ENCODE peak calls at places on chromosomes 6 and 20, in eight cellular contexts. V is tibial nerve, X is PC-9, T is IMR-90, D is Panc1, R is ascending aorta, J is uterus, S is left lung. E is an unnamed sample. For H3K27me3, the result is how much of the 10 kb centered on the place peaks cover.

GRCh38 chr20:50034567-50035170 is 51.9 kb downstream of the SNAI1 start:
- DNase-seq in X (peak), R (peak), V (no peak), T (peak), D (no peak), S (no peak), J (no peak), E (peak)

GRCh38 chr20:59574308-59574707 is 30.0 kb upstream of the PHACTR3 start:
- DNase-seq in T (no peak), J (no peak), D (no peak), V (no peak), R (peak), S (no peak), X (no peak), E (no peak)

GRCh38 chr20:53202781-53203180 is 230.6 kb downstream of the TSHZ2 start:
- DNase-seq in D (no peak), T (no peak), J (no peak), R (no peak), V (no peak), S (no peak), X (no peak), E (peak)

GRCh38 chr6:131937703-131938631 is 13.2 kb downstream of the CCN2 start:
- DNase-seq in J (peak), V (no peak), T (peak), D (no peak), S (no peak), X (no peak), R (no peak), E (no peak)

GRCh38 chr6:108598316-108598863 is 37.7 kb downstream of the FOXO3 start:
- DNase-seq in D (no peak), V (no peak), S (no peak), J (no peak), T (peak), X (no peak), R (no peak), E (peak)

GRCh38 chr20:63519765-63520593 is 586 bp upstream of the PPDPF start:
- DNase-seq in X (peak), T (peak), S (peak), R (peak), V (no peak), D (no peak), J (peak), E (no peak)

GRCh38 chr6:53734473-53735299 is 60.1 kb upstream of the LRRC1 start:
- DNase-seq in T (peak), X (peak), J (no peak), S (peak), D (peak), R (no peak), V (no peak), E (peak)

GRCh38 chr6:17542243-17542642 is 57.9 kb upstream of the FAM8A1 start:
- DNase-seq in R (no peak), V (no peak), J (no peak), D (no peak), S (no peak), T (no peak), X (no peak), E (no peak)

GRCh38 chr20:61749406-61750075 is 316.1 kb downstream of the TAF4 start:
- DNase-seq in R (no peak), J (no peak), S (no peak), D (no peak), X (no peak), V (no peak), T (no peak), E (no peak)

GRCh38 chr20:1427457-1428054 is 34.7 kb upstream of the FKBP1A start:
- DNase-seq in J (no peak), T (peak), S (no peak), V (no peak), R (no peak), D (no peak), X (peak), E (no peak)

GRCh38 chr20:50569864-50570836 is 60.0 kb downstream of the PTPN1 start:
- DNase-seq in S (no peak), T (peak), J (no peak), V (no peak), D (no peak), X (peak), R (peak), E (no peak)

GRCh38 chr6:134903448-134903847 is 46.5 kb downstream of the ALDH8A1 start:
- DNase-seq in T (no peak), R (no peak), D (no peak), S (no peak), J (no peak), V (no peak), X (no peak), E (no peak)

GRCh38 chr6:85537055-85537494 is 56.6 kb downstream of the SNX14 start:
- DNase-seq in J (no peak), V (no peak), X (no peak), S (no peak), D (no peak), R (no peak), T (peak), E (peak)

GRCh38 chr6:164690241-164690640 is 619.2 kb downstream of the C6orf118 start:
- DNase-seq in R (no peak), D (no peak), J (no peak), V (no peak), T (no peak), X (no peak), S (no peak), E (no peak)

GRCh38 chr6:20455175-20456075 is 53.7 kb downstream of the E2F3 start:
- DNase-seq in S (no peak), X (no peak), R (no peak), V (no peak), D (no peak), T (peak), J (no peak), E (peak)

GRCh38 chr6:114284281-114284680 is 58.5 kb downstream of the HS3ST5 start:
- DNase-seq in V (no peak), R (no peak), T (no peak), S (no peak), X (no peak), J (no peak), D (no peak), E (no peak)

GRCh38 chr6:116362287-116362686 is 8.5 kb upstream of the DSE start:
- DNase-seq in T (no peak), S (no peak), R (no peak), V (no peak), J (no peak), D (no peak), X (no peak), E (no peak)

GRCh38 chr20:31718952-31719643 is 3.6 kb downstream of the BCL2L1 start:
- DNase-seq in S (peak), V (no peak), T (no peak), X (peak), D (no peak), J (no peak), R (no peak), E (peak)

GRCh38 chr6:168388641-168389633 is 52.0 kb upstream of the SMOC2 start:
- DNase-seq in V (no peak), T (no peak), R (no peak), D (no peak), J (no peak), X (no peak), S (no peak), E (no peak)

GRCh38 chr6:96065211-96065610 is 49.4 kb downstream of the FUT9 start:
- DNase-seq in S (no peak), J (no peak), R (no peak), T (no peak), D (no peak), X (no peak), V (no peak), E (no peak)

DNA sequence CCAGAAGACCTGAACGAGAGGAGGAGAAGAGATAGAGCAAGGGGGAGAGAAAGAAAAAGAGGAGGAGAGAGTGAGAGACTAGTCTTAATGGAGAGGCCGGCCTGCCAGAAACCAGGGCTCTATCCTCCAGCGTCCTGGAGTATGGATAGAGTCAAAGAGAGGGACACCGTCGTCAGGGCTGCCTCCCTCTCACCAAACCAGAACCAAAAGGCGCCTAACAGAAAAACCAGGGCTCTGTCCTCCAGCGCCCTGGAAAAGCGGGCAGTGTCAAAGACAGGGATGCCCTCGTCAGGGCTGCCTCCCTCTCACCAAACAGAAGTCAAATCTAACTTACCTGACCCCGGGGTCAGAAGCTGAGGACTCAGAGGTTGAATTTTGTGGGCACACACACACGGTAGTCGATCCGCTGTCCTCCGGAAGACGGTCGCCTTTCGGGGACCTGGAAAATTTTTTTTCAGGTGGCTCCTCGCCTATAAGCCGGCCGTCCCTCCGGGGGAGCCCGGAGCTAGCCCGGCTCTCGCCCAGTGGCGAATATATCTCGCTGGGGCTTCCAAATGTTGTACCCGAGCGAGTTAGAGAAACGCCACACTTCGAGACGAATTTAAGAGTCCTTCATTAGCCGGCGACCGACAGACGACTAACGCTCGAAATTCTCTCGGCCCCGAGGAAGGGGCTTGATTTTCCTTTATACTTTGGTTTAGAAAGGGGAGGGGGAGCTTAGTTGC is 148.2 kb downstream of the TRIM27 start:
- DNase-seq in R (no peak), S (no peak), V (no peak), D (no peak), T (no peak), X (no peak), J (no peak), E (no peak)
- H3K27me3 ChIP-seq in R (under half), S (half or more), V (under half), D (under half), T (half or more), X (under half), J (half or more), E (half or more)

GRCh38 chr6:13368079-13368478 is 39.7 kb upstream of the TBC1D7 start:
- DNase-seq in D (no peak), S (no peak), J (no peak), R (no peak), V (no peak), X (no peak), T (no peak), E (no peak)

GRCh38 chr6:13364842-13365241 is 36.5 kb upstream of the TBC1D7 start:
- DNase-seq in S (no peak), R (no peak), X (no peak), D (no peak), T (no peak), J (no peak), V (no peak), E (no peak)

GRCh38 chr6:13362432-13362831 is 34.1 kb upstream of the TBC1D7 start:
- DNase-seq in T (peak), R (no peak), X (no peak), D (no peak), J (no peak), V (no peak), S (no peak), E (no peak)

GRCh38 chr6:13367396-13367795 is 39.1 kb upstream of the TBC1D7 start:
- DNase-seq in R (no peak), D (no peak), T (no peak), V (no peak), S (no peak), X (no peak), J (no peak), E (no peak)

GRCh38 chr6:13365320-13365719 is 37.0 kb upstream of the TBC1D7 start:
- DNase-seq in X (no peak), V (no peak), R (no peak), S (no peak), T (no peak), J (no peak), D (no peak), E (no peak)
- TF ChIP-seq CTCF in X (no peak), V (no peak), R (no peak), S (no peak), T (no peak), J (no peak), D (no peak), E (no peak)

DNA sequence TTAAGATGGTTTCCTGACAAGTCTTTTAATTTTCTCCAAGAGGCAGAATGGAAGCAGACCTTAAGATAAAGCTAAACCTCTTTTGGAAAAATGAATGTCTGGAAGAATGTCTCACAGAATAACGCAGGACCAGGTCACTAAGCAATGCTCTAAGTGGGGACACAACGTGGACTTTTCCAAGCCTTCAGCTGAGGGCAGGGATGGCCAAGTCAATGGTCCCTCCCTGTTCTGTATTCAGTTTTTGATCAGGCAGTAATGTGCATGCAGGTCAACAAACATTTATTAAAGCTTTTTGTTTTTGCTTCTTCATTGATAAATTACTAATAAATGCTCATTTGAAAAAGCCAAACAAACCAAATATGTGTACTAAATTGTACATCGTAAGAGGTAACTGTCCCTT is 2.0 kb upstream of the RNF182 start:
- DNase-seq in T (no peak), S (no peak), X (no peak), V (no peak), R (no peak), J (no peak), D (no peak), E (no peak)
- H3K27me3 ChIP-seq in T (under half), S (half or more), X (under half), V (under half), R (under half), J (under half), D (under half), E (half or more)

DNA sequence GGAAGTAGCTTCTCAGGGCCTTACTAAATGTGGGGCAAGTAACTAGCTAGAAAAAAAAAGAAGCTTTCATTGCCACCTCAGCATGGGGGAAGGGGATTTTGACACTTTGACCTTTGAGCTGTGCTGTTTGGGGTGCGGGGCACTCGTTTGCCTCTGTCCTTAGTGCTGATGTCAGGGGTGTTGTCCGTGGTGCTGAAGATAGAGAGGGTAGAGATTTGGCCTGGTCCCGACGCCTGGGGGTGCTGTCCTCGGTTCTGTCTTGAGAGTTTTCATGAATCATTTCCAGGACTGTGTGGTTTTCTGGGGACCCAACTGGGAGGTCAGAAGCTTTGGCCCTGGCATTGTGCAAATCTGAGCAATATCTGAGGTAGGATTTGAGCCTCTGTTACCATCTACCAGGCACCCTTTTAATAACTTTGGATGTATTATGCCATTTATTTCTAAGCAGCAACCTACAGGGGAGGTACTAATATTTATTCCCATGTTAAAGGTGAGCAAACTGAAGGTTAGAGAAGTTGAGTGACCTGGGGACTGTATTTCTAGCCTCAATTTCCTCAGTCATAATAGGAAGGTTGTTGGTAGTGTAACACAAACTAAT is 78.0 kb downstream of the DLGAP4 start:
- DNase-seq in T (peak), X (peak), S (no peak), R (no peak), J (no peak), V (no peak), D (no peak), E (no peak)
- TF ChIP-seq CTCF in T (peak), X (peak), S (no peak), R (no peak), J (no peak), V (no peak), D (no peak), E (peak)

GRCh38 chr20:35225319-35226125 is 968 bp upstream of the MMP24 start:
- DNase-seq in R (no peak), J (no peak), X (no peak), T (no peak), S (no peak), V (no peak), D (no peak), E (no peak)

GRCh38 chr20:35226126-35226774 is at the start of gene MMP24:
- DNase-seq in T (no peak), J (no peak), X (no peak), D (no peak), V (no peak), S (no peak), R (no peak), E (no peak)

GRCh38 chr20:35226775-35227681 is 538 bp downstream of the MMP24 start:
- DNase-seq in T (peak), R (no peak), D (no peak), X (peak), V (no peak), S (peak), J (peak), E (no peak)

GRCh38 chr20:35224536-35224935 is 2.0 kb upstream of the MMP24 start:
- DNase-seq in V (no peak), R (no peak), S (no peak), D (no peak), T (no peak), X (no peak), J (no peak), E (no peak)

DNA sequence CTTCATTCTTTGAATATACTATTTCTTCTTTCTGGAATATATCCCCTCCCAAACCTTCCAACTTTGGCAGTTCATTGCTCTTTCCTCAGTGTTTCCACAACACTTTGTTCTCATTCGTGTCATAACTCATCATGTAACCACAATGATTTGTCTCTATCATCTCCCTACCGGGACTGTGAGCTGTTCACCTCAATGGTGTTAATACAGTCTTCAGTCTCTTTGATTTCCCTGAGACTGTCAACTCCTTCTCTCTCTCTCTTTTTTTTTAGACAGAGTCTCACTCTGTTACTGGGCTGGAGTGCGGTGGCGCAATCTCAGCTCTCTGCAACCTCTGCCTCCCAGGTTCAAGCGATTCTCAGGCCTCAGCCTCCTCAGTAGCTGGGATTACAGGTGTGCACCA is 2.5 kb upstream of the MMP24 start:
- DNase-seq in T (no peak), J (no peak), R (no peak), X (no peak), D (no peak), V (no peak), S (no peak), E (no peak)
- H3K27me3 ChIP-seq in T (under half), J (under half), R (under half), X (under half), D (under half), V (under half), S (under half), E (half or more)

DNA sequence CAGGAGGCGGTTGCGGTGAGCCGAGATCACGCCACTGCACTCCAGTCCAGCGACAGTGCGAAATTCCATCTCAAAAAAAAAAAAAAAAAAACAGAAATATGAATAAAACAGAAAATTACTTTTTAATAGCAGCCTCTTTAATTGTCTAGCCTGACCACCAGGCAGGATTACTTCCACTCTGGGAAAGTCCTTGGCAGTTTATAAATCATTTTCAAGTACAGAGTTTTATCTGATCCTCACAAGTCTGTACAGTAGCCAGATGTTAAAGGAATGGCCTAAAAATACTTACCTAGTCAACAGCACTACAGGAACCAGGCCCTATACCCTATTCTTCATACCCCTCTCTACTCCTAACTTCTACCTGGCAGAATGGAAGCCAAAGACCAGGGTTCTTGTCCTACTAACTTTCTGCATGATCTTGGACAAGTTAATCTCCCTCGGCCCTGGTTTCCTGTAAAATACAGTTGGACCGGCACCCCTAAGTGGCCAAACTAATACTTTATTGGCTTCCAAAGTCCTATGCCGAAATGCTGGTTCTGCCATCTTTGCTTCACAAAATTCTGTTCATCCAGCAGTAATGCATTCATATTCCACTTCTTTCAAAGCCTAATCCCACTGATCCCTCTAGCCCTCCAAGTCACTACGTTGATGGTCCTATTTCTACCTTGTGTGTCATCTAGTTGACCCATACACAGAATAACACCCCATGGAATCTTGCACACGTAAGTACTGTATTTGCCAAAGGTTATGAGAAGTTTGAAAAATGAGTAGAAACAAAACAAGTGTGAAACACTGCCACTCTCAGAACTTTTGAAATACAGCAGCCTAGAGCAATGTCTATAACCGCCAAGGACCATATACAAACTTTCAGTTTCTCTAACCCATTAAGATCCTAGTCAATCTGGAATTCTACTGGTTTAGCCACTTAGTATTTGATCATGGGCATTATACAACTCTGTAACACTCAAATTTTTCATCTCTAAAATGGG is 1.7 kb downstream of the EIF2S2 start:
- DNase-seq in D (no peak), R (no peak), V (no peak), S (no peak), J (no peak), X (no peak), T (peak), E (no peak)
- TF ChIP-seq CTCF in D (no peak), R (no peak), V (no peak), S (no peak), J (no peak), X (peak), T (no peak), E (no peak)

GRCh38 chr20:13221673-13222318 is 722 bp downstream of the ISM1 start:
- DNase-seq in V (no peak), S (peak), X (peak), R (peak), D (no peak), J (no peak), T (peak), E (peak)
- H3K27me3 ChIP-seq in V (under half), S (half or more), X (under half), R (under half), D (under half), J (under half), T (under half), E (under half)